ENCODE peak calls at places on chromosome 19, in ten cellular contexts. O is fibroblast of mammary gland, H is fibroblast of lung, N is AG04450, F is MM.1S, P is heart left ventricle, R is progenitor cell of endocrine pancreas, G is NB4, W is brain microvascular endothelial cell, V is breast epithelium. M is an unnamed sample.

GRCh38 chr19:13881231-13881691 is 4.3 kb downstream of the NANOS3 start:
- DNase-seq in O (no peak), H (peak; percentile 72), N (no peak), F (peak; percentile 48), P (no peak), R (no peak), G (peak; percentile 73), W (no peak), V (no peak), M (peak; percentile 26)

GRCh38 chr19:10517760-10518443 is 655 bp upstream of the S1PR5 start:
- DNase-seq in O (no peak), H (no peak), N (no peak), F (no peak), P (no peak), R (no peak), G (peak; percentile 70), W (peak; percentile 16), V (no peak), M (no peak)

GRCh38 chr19:30357580-30357954 is 14.6 kb upstream of the ZNF536 start:
- DNase-seq in O (no peak), H (no peak), N (no peak), F (no peak), P (no peak), R (no peak), G (no peak), W (no peak), V (peak; percentile 14), M (no peak)

GRCh38 chr19:15264061-15264932 is 32.0 kb upstream of the EPHX3 start:
- DNase-seq in O (peak; percentile 74), H (peak; percentile 52), N (peak; percentile 34), F (peak; percentile 40), P (peak; percentile 79), R (peak; percentile 71), G (peak; percentile 73), W (peak; percentile 51), V (peak; percentile 69), M (peak; percentile 82)

GRCh38 chr19:33522371-33522662 is 726 bp upstream of the PEPD start:
- DNase-seq in O (no peak), H (no peak), N (no peak), F (no peak), P (no peak), R (no peak), G (no peak), W (no peak), V (no peak), M (no peak)

GRCh38 chr19:7681336-7682174 is 922 bp downstream of the TRAPPC5 start:
- DNase-seq in O (peak; percentile 76), H (peak; percentile 60), N (peak; percentile 21), F (peak; percentile 30), P (peak; percentile 84), R (peak; percentile 48), G (peak; percentile 99), W (peak; percentile 57), V (peak; percentile 80), M (peak; percentile 63)

GRCh38 chr19:4007836-4008539 is 452 bp downstream of the PIAS4 start:
- DNase-seq in O (no peak), H (no peak), N (no peak), F (peak; percentile 29), P (no peak), R (no peak), G (no peak), W (no peak), V (no peak), M (no peak)

GRCh38 chr19:2523630-2524311 is 47.8 kb downstream of the GADD45B start:
- DNase-seq in O (peak; percentile 64), H (peak; percentile 90), N (no peak), F (no peak), P (no peak), R (no peak), G (no peak), W (peak; percentile 73), V (no peak), M (no peak)

GRCh38 chr19:17680235-17680722 is 7.9 kb downstream of the UNC13A start:
- DNase-seq in O (peak; percentile 33), H (peak; percentile 36), N (no peak), F (no peak), P (peak; percentile 87), R (no peak), G (peak; percentile 85), W (peak; percentile 83), V (no peak), M (peak; percentile 33)

GRCh38 chr19:40662925-40663711 is 27.3 kb downstream of the NUMBL start:
- DNase-seq in O (peak; percentile 85), H (peak; percentile 82), N (peak; percentile 79), F (peak; percentile 85), P (peak; percentile 93), R (peak; percentile 90), G (peak; percentile 83), W (peak; percentile 75), V (peak; percentile 88), M (peak; percentile 96)
- TF ChIP-seq CTCF in O (peak; percentile 65), H (no peak), N (peak; percentile 86), F (peak; percentile 85), P (peak; percentile 99), R (peak; percentile 97), G (peak; percentile 53), W (no peak), V (peak; percentile 99), M (peak; percentile 98)

GRCh38 chr19:42326969-42327368 is 1.5 kb downstream of the MEGF8 start:
- DNase-seq in O (no peak), H (no peak), N (no peak), F (no peak), P (no peak), R (no peak), G (no peak), W (no peak), V (no peak), M (no peak)

GRCh38 chr19:42324655-42325307 is 654 bp upstream of the MEGF8 start:
- DNase-seq in O (no peak), H (no peak), N (no peak), F (no peak), P (no peak), R (no peak), G (no peak), W (no peak), V (no peak), M (no peak)

GRCh38 chr19:42327381-42327780 is 1.9 kb downstream of the MEGF8 start:
- DNase-seq in O (no peak), H (no peak), N (no peak), F (no peak), P (no peak), R (no peak), G (no peak), W (no peak), V (no peak), M (no peak)

GRCh38 chr19:42325308-42325895 is at the start of gene MEGF8:
- DNase-seq in O (peak; percentile 98), H (peak; percentile 98), N (peak; percentile 98), F (peak; percentile 99), P (peak; percentile 98), R (peak; percentile 95), G (peak; percentile 96), W (peak; percentile 98), V (peak; percentile 98), M (peak; percentile 97)

DNA sequence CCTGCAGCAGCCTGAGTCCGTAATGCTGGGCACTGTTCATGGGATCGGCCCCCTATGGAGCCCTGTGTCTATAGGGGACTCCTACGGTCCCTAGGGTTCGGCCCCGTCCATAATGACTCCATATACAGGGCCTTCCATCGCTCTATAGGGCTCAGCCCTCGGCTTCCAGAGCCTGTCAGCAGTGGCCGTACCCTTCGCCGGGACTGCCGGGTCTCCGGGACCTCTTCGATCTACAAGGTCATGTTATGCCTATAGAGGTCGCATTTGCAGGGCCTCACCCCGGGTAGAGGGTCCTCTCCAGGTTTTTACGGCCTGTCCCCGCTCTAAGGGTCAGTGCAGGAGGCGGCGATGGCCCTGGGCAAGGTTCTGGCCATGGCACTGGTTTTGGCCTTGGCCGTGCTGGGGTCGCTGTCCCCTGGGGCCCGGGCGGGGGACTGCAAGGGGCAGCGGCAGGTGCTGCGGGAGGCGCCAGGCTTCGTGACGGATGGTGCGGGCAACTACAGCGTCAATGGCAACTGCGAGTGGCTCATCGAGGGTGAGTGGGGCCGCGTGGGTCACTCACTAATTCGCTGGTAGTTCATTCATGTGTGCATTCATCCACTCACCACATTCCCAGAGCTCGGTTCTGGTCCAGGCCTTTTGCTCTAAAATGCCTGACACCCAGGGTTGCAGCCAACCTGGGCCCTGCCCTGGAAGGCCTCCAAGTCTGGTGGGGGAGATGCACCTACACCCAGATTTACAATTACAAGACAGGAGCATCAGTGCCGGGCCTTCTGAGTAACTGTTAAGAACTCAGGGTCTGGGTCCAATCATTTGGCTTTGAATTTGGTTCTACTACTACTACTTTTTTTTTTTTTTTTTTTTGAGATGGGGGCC is 699 bp downstream of the MEGF8 start:
- DNase-seq in O (no peak), H (no peak), N (no peak), F (peak; percentile 44), P (peak; percentile 45), R (no peak), G (peak; percentile 25), W (no peak), V (no peak), M (peak; percentile 12)
- TF ChIP-seq CTCF in O (no peak), H (no peak), N (peak; percentile 3), F (peak; percentile 37), P (no peak), R (peak; percentile 44), G (no peak), W (peak; percentile 26), V (no peak), M (peak; percentile 24)

DNA sequence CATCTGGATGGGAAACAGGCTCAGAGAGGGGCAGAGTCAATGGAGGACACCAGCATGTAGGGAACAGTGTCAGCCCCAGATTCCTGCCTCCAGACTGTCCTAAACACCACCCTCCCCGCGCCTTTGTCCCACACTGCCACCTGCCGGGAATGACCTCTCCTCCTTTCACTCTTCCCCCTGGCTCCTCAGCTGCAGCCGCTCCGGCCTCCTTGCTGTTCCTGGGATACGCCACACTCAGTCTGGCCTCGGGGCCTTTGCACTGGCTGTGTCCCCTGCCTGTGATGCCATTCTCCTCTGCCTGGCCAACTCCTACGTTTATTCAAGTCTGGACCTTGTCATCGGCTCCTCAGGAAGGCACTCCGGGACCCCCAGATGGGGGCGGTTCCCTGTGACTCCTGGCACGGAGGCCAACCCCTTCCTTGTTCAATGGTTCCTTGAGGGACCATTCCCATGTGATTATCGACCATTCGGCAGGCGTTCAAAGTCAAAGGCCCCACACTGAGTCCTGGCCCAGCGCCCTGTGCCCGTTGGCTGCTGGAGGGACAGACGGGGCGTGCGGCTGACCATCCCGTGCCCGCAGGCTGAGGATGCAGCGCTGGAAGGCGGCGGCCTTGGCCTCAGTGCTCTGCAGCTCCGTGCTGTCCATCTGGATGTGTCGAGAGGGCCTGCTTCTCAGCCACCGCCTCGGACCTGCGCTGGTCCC is 15.8 kb downstream of the FUT6 start:
- DNase-seq in O (no peak), H (no peak), N (no peak), F (no peak), P (no peak), R (no peak), G (peak; percentile 38), W (no peak), V (no peak), M (peak; percentile 36)
- TF ChIP-seq CTCF in O (peak; percentile 31), H (no peak), N (no peak), F (peak; percentile 32), P (no peak), R (no peak), G (peak; percentile 21), W (peak; percentile 25), V (no peak), M (peak; percentile 20)

DNA sequence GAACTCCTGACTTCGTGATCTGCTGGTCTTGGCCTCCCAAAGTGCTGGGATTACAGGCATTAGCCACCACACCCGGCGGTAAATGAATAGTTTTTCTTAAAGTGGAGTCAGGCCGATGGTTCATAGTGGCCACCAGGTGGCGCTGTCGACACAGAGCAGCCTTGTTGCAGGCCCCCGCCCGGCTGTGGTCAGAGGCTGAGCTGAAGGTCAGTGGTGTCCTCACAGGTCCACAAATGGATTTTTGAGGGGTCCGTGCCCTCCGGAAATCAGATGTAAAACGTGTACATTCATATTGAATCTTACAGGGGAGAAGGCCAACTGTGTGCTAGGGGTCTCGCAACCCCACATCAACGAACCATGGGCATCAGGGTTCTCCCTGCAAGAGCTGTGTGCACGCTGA is 13.4 kb upstream of the WDR18 start:
- DNase-seq in O (no peak), H (no peak), N (no peak), F (no peak), P (no peak), R (no peak), G (peak; percentile 37), W (no peak), V (no peak), M (no peak)
- TF ChIP-seq CTCF in O (peak; percentile 44), H (peak; percentile 53), N (peak; percentile 70), F (peak; percentile 67), P (peak; percentile 57), R (peak; percentile 67), G (peak; percentile 42), W (peak; percentile 77), V (peak; percentile 27), M (peak; percentile 75)